ENCODE peak calls at places on chromosomes 11 and 22, in ten cellular contexts. M is neural progenitor cell, H is tibial artery, A is foreskin keratinocyte, S is GM12864, E is mesothelial cell of epicardium, P is mammary epithelial cell, T is fibroblast of pulmonary artery, O is heart right ventricle, R is psoas muscle. Q is an unnamed sample.

GRCh38 chr22:29251981-29252978 is 15.5 kb downstream of the RHBDD3 start:
- DNase-seq in S (no peak), O (no peak), P (no peak), T (no peak), A (no peak), E (no peak), H (no peak), M (no peak), R (no peak), Q (no peak)

GRCh38 chr22:47512617-47513016 is 750.2 kb downstream of the TBC1D22A start:
- DNase-seq in O (no peak), S (no peak), H (no peak), E (no peak), T (no peak), A (no peak), M (no peak), R (no peak), P (no peak), Q (no peak)

GRCh38 chr11:5204787-5205186 is 4.3 kb upstream of the OR51V1 start:
- DNase-seq in O (no peak), T (peak; percentile 83), S (peak; percentile 8), E (no peak), H (no peak), R (no peak), A (peak; percentile 56), M (peak; percentile 78), P (peak; percentile 58), Q (no peak)

GRCh38 chr11:2801711-2802388 is 83.7 kb downstream of the CDKN1C start:
- DNase-seq in A (no peak), O (no peak), P (no peak), S (no peak), R (peak; percentile 10), M (no peak), E (peak; percentile 8), H (peak; percentile 10), T (no peak), Q (no peak)

GRCh38 chr11:57567512-57568329 is at the start of gene UBE2L6:
- DNase-seq in T (no peak), H (peak; percentile 33), R (peak; percentile 50), S (no peak), M (peak; percentile 92), A (no peak), E (peak; percentile 70), O (peak; percentile 50), P (no peak), Q (peak; percentile 74)

GRCh38 chr11:9563196-9563730 is 10.2 kb upstream of the WEE1 start:
- DNase-seq in E (no peak), A (no peak), H (no peak), T (no peak), S (no peak), P (no peak), R (no peak), O (no peak), M (no peak), Q (no peak)

GRCh38 chr11:128095459-128096096 is 491.8 kb downstream of the ETS1 start:
- DNase-seq in E (no peak), H (no peak), R (no peak), P (peak; percentile 83), A (peak; percentile 91), O (peak; percentile 5), T (peak; percentile 94), M (no peak), S (no peak), Q (no peak)

GRCh38 chr22:19174106-19175025 is 4.2 kb downstream of the SLC25A1 start:
- DNase-seq in P (peak; percentile 55), H (no peak), R (peak; percentile 72), S (no peak), T (peak; percentile 82), O (no peak), A (peak; percentile 56), E (peak; percentile 10), M (peak; percentile 26), Q (no peak)

GRCh38 chr22:48835364-48835763 is 992.3 kb downstream of the BRD1 start:
- DNase-seq in P (no peak), E (no peak), T (no peak), H (no peak), R (no peak), S (no peak), M (no peak), O (no peak), A (no peak), Q (no peak)

GRCh38 chr11:76083563-76084451 is 122.5 kb downstream of the WNT11 start:
- DNase-seq in P (no peak), A (no peak), S (no peak), O (no peak), H (no peak), T (peak; percentile 10), R (no peak), E (no peak), M (no peak), Q (no peak)

GRCh38 chr22:23533328-23533762 is 46.7 kb downstream of the IGLL1 start:
- DNase-seq in A (no peak), M (peak; percentile 91), H (peak; percentile 19), T (peak; percentile 46), E (peak; percentile 70), R (no peak), S (no peak), O (no peak), P (peak; percentile 20), Q (peak; percentile 59)

GRCh38 chr22:49371325-49372110 is 456.2 kb downstream of the BRD1 start:
- DNase-seq in P (no peak), R (no peak), E (no peak), M (no peak), T (no peak), H (no peak), S (no peak), A (no peak), O (no peak), Q (no peak)

DNA sequence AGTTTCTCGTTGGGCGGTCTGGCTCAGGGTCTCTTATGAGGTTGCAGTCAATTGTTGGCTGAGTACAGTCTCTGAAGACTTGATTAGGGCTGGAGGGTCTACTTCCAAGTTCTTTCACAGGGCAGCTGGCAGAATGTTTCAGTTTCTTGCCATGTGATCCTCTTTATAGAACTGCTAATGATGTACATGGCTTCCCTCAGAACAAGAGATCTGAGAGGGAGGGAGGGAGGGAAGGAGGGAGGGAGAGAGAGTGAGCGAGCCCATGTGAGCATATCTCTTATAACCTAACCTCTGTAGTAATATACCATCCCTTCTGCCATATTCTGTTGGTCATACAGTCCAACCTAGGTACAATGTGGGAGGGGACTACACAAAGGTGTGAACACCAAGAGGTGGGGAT is 2.7 kb upstream of the CCDC15 start:
- DNase-seq in P (no peak), E (no peak), T (no peak), S (no peak), A (no peak), M (no peak), O (no peak), H (no peak), R (no peak), Q (no peak)
- TF ChIP-seq CTCF in P (no peak), E (no peak), T (no peak), S (no peak), A (no peak), M (no peak), O (no peak), H (no peak), R (no peak), Q (no peak)

DNA sequence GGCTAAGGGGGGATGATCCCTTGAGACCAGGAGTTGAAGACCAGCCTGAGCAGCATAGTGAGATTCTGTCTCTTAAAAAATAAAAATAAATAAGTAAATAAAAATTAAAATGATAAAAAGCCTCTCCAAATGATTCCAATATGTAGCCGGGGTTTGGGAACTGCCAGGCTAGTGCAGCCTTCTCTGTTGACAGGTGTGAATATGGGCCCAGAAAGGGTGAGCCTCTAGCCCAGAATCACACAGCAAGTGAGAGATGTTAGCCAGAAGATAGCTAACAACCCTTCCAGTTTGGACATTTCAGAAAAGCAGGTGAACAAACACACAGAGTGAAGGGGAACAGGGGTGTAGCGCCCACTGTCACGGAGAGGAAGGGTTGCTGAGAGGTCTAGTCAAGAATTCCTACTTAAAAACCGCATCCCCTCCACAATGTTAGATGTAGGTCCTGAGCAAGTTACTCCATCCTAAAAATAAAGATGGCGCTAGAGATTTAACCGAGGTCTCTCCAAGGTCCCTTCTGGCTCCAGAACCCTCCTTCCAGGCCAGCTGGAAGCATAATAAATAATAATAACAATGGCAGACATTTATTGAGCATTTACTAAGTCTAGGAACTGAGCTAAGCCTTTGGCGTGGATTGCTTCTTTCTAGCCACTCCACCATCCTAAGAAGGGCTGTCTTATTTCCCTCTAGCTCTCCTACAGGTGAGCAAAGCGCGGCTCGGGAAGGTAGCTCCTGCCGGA is 51.6 kb downstream of the CYTH4 start:
- DNase-seq in R (no peak), P (no peak), E (no peak), S (no peak), H (no peak), O (no peak), A (no peak), T (no peak), M (no peak), Q (no peak)
- TF ChIP-seq CTCF in R (no peak), P (no peak), E (no peak), S (no peak), H (no peak), O (no peak), A (peak; percentile 25), T (no peak), M (no peak), Q (no peak)

GRCh38 chr11:69186316-69187266 is 30.9 kb downstream of the SMIM38 start:
- DNase-seq in O (no peak), T (no peak), H (no peak), S (no peak), A (no peak), M (peak; percentile 27), P (no peak), E (no peak), R (no peak), Q (no peak)
- TF ChIP-seq CTCF in O (no peak), T (peak; percentile 12), H (no peak), S (no peak), A (no peak), M (no peak), P (no peak), E (no peak), R (no peak), Q (no peak)

GRCh38 chr11:122293298-122294023 is 177.4 kb upstream of the BLID start:
- DNase-seq in H (no peak), S (no peak), P (peak; percentile 5), R (no peak), M (no peak), A (peak; percentile 19), O (no peak), T (peak; percentile 28), E (no peak), Q (no peak)
- TF ChIP-seq CTCF in H (peak; percentile 20), S (no peak), P (peak; percentile 25), R (peak; percentile 13), M (peak; percentile 30), A (peak; percentile 56), O (peak; percentile 57), T (peak; percentile 19), E (no peak), Q (no peak)

GRCh38 chr11:55707029-55707428 is 45.0 kb downstream of the OR4C6 start:
- DNase-seq in A (peak; percentile 30), E (no peak), M (peak; percentile 9), H (no peak), S (no peak), R (no peak), P (peak; percentile 15), O (no peak), T (peak; percentile 57), Q (no peak)
- TF ChIP-seq CTCF in A (peak; percentile 71), E (peak; percentile 50), M (peak; percentile 62), H (no peak), S (peak; percentile 32), R (peak; percentile 21), P (peak; percentile 52), O (peak; percentile 60), T (peak; percentile 60), Q (peak; percentile 64)

Q was measured in activated CD8-positive, alpha-beta T cell treated with anti-CD3 and anti-CD28 coated beads for 36 hours.